ENCODE peak calls at places on chromosomes 3 and 15, in nine cellular contexts. N is GM12878, T is spleen, X is Peyer's patch, A is tibial nerve, M is GM12892, Z is A549, H is HepG2, O is H1. R is an unnamed sample.
A peak's percentile ranks its signal among the peaks of the same experiment; 100 is the strongest.

GRCh38 chr3:30098656-30099454 is 507.5 kb upstream of the TGFBR2 start:
- DNase-seq in N (no peak), T (no peak), X (no peak), A (no peak), M (no peak), Z (no peak), H (peak; percentile 12), O (no peak), R (no peak)

GRCh38 chr15:98689431-98689861 is 41.1 kb downstream of the IGF1R start:
- DNase-seq in N (no peak), T (no peak), X (no peak), A (no peak), M (no peak), Z (no peak), H (no peak), O (no peak), R (no peak)

GRCh38 chr15:77024273-77025065 is 29.5 kb downstream of the PSTPIP1 start:
- DNase-seq in N (no peak), T (peak; percentile 90), X (peak; percentile 53), A (peak; percentile 49), M (peak; percentile 84), Z (peak; percentile 53), H (peak; percentile 21), O (peak; percentile 96), R (peak; percentile 72)

GRCh38 chr15:68679961-68680371 is 101.2 kb downstream of the CORO2B start:
- DNase-seq in N (no peak), T (no peak), X (no peak), A (no peak), M (no peak), Z (no peak), H (no peak), O (no peak), R (no peak)

GRCh38 chr15:36356978-36357582 is 222.3 kb upstream of the CDIN1 start:
- DNase-seq in N (no peak), T (no peak), X (no peak), A (no peak), M (no peak), Z (no peak), H (no peak), O (no peak), R (no peak)

GRCh38 chr3:141391298-141392017 is 23.2 kb downstream of the ZBTB38 start:
- DNase-seq in N (no peak), T (no peak), X (no peak), A (no peak), M (no peak), Z (no peak), H (no peak), O (no peak), R (no peak)

GRCh38 chr3:73580343-73580742 is 44.4 kb downstream of the PDZRN3 start:
- DNase-seq in N (no peak), T (no peak), X (no peak), A (no peak), M (no peak), Z (no peak), H (no peak), O (no peak), R (no peak)

GRCh38 chr3:143002083-143002712 is 828 bp downstream of the U2SURP start:
- DNase-seq in N (no peak), T (no peak), X (no peak), A (no peak), M (no peak), Z (peak; percentile 49), H (peak; percentile 47), O (no peak), R (peak; percentile 72)

GRCh38 chr3:166554006-166554405 is 716.8 kb upstream of the BCHE start:
- DNase-seq in N (no peak), T (no peak), X (no peak), A (no peak), M (no peak), Z (no peak), H (no peak), O (no peak), R (no peak)

GRCh38 chr3:139537795-139538538 is 1.6 kb downstream of the RBP1 start:
- DNase-seq in N (no peak), T (no peak), X (no peak), A (no peak), M (no peak), Z (no peak), H (peak; percentile 62), O (no peak), R (no peak)

GRCh38 chr15:40990789-40991188 is 37.5 kb downstream of the CHAC1 start:
- DNase-seq in N (no peak), T (no peak), X (no peak), A (no peak), M (no peak), Z (no peak), H (no peak), O (no peak), R (no peak)

GRCh38 chr15:68482246-68482645 is 50.3 kb upstream of the ITGA11 start:
- DNase-seq in N (no peak), T (no peak), X (no peak), A (no peak), M (no peak), Z (no peak), H (no peak), O (no peak), R (no peak)

GRCh38 chr3:128698211-128699011 is 27.6 kb upstream of the RAB7A start:
- DNase-seq in N (no peak), T (peak; percentile 83), X (no peak), A (no peak), M (peak; percentile 52), Z (peak; percentile 52), H (no peak), O (peak; percentile 77), R (peak; percentile 44)

GRCh38 chr3:127640031-127640355 is 11.0 kb downstream of the PODXL2 start:
- DNase-seq in N (no peak), T (no peak), X (no peak), A (no peak), M (no peak), Z (no peak), H (no peak), O (no peak), R (no peak)

GRCh38 chr3:152540120-152540519 is 271.4 kb downstream of the MBNL1 start:
- DNase-seq in N (no peak), T (no peak), X (no peak), A (no peak), M (no peak), Z (no peak), H (no peak), O (no peak), R (no peak)

GRCh38 chr3:152539191-152539764 is 270.5 kb downstream of the MBNL1 start:
- DNase-seq in N (no peak), T (no peak), X (no peak), A (no peak), M (no peak), Z (peak; percentile 36), H (peak; percentile 9), O (no peak), R (peak; percentile 24)

GRCh38 chr3:152538518-152538917 is 269.8 kb downstream of the MBNL1 start:
- DNase-seq in N (no peak), T (no peak), X (no peak), A (no peak), M (no peak), Z (no peak), H (no peak), O (no peak), R (no peak)
- TF ChIP-seq POLR2A in N (no peak), T (no peak), X (no peak), A (no peak), M (no peak), Z (no peak), H (no peak), O (no peak), R (no peak)

DNA sequence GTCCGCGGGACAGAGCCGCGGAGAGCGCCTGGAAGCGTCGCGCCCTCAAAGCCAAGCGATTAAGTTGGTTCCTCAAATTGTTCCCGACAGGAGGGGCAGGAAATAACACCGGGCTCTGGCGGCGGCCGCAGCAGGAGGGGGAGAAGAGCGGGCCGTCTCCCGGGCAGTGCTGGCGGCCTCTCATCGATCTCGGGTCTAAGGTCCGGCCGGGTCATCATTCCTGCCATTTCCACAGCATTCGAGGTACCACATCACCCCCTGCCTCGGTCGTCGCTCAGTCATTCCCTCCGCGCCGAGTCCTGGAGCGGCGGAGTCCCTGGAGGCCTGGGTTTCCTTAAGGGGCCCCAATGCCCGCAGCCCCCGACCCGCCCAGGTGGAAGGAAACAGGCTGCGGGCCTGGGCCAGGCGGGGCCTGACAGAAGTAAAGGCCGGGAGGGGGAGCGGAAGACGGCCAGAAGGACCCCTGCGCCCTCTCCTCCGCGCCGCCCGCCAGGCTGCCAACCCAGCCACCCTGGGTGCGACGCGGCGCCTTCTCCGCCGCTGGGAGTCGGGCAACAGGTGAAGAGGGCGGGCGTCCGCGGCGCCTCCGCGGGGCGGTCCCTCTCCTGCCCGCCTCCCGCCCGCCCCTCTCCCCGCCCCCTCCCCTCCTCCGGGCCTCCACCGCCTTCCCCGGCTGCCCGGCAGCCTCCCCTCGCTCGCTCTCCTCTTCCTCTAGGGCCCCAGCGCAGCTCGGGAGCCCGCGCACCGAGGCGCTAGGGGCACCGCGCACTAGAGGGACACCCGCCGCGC is at the start of gene CMTM8:
- DNase-seq in N (no peak), T (peak; percentile 85), X (peak; percentile 36), A (no peak), M (peak; percentile 39), Z (peak; percentile 60), H (peak; percentile 69), O (peak; percentile 77), R (peak; percentile 39)
- TF ChIP-seq POLR2A in N (no peak), T (no peak), X (peak; percentile 68), A (no peak), M (no peak), Z (peak; percentile 34), H (peak; percentile 79), O (no peak), R (no peak)

GRCh38 chr3:52237659-52238172 is 1.2 kb downstream of the TWF2 start:
- DNase-seq in N (no peak), T (peak; percentile 91), X (peak; percentile 43), A (peak; percentile 70), M (no peak), Z (peak; percentile 70), H (no peak), O (peak; percentile 63), R (peak; percentile 53)

GRCh38 chr3:52238193-52238760 is 681 bp downstream of the TWF2 start:
- DNase-seq in N (no peak), T (no peak), X (no peak), A (peak; percentile 10), M (no peak), Z (peak; percentile 20), H (peak; percentile 89), O (peak; percentile 59), R (peak; percentile 41)

GRCh38 chr3:52240886-52241244 is 1.9 kb upstream of the TWF2 start:
- DNase-seq in N (no peak), T (no peak), X (no peak), A (no peak), M (no peak), Z (no peak), H (no peak), O (no peak), R (no peak)

GRCh38 chr3:52240059-52240885 is 1.3 kb upstream of the TWF2 start:
- DNase-seq in N (no peak), T (peak; percentile 69), X (peak; percentile 40), A (peak; percentile 54), M (no peak), Z (peak; percentile 49), H (peak; percentile 59), O (no peak), R (peak; percentile 91)

GRCh38 chr3:52238761-52239701 is at the start of gene TWF2:
- DNase-seq in N (no peak), T (peak; percentile 95), X (peak; percentile 77), A (peak; percentile 54), M (peak; percentile 98), Z (peak; percentile 59), H (peak; percentile 56), O (peak; percentile 87), R (peak; percentile 83)
- TF ChIP-seq POLR2A in N (peak; percentile 91), T (no peak), X (peak; percentile 59), A (peak; percentile 74), M (peak; percentile 88), Z (peak; percentile 81), H (no peak), O (no peak), R (peak; percentile 87)

GRCh38 chr3:188153949-188154757 is at the start of gene LPP:
- DNase-seq in N (no peak), T (peak; percentile 98), X (peak; percentile 67), A (no peak), M (peak; percentile 43), Z (peak; percentile 81), H (peak; percentile 47), O (peak; percentile 84), R (peak; percentile 41)
- TF ChIP-seq POLR2A in N (no peak), T (peak; percentile 3), X (peak; percentile 54), A (peak; percentile 56), M (no peak), Z (no peak), H (no peak), O (peak; percentile 62), R (no peak)

R was measured in erythroblast.